ENCODE peak calls at places on chromosomes 1 and 21, in seven cellular contexts. K, N, M, D, S, O and R are unnamed samples.

GRCh38 chr1:22176258-22176657 is 33.4 kb upstream of the WNT4 start:
- DNase-seq in K (no peak), N (no peak), M (peak; percentile 33), D (no peak), S (no peak), O (no peak), R (no peak)

GRCh38 chr1:203128691-203129500 is 1.4 kb downstream of the ADORA1 start:
- DNase-seq in K (no peak), N (no peak), M (no peak), D (no peak), S (no peak), O (no peak), R (peak; percentile 41)

GRCh38 chr1:109163549-109163948 is 49.6 kb downstream of the ELAPOR1 start:
- DNase-seq in K (no peak), N (no peak), M (no peak), D (no peak), S (no peak), O (no peak), R (no peak)

GRCh38 chr1:75125161-75125681 is 9.0 kb upstream of the LHX8 start:
- DNase-seq in K (no peak), N (no peak), M (no peak), D (no peak), S (no peak), O (no peak), R (no peak)

GRCh38 chr1:69827732-69828131 is 260.0 kb downstream of the LRRC7 start:
- DNase-seq in K (no peak), N (no peak), M (no peak), D (no peak), S (no peak), O (no peak), R (no peak)

GRCh38 chr1:23013657-23014056 is 2.0 kb downstream of the TEX46 start:
- DNase-seq in K (no peak), N (no peak), M (peak; percentile 82), D (no peak), S (peak; percentile 13), O (no peak), R (no peak)

GRCh38 chr21:44461438-44462089 is 6.3 kb downstream of the LRRC3 start:
- DNase-seq in K (no peak), N (no peak), M (no peak), D (no peak), S (no peak), O (no peak), R (peak; percentile 80)

GRCh38 chr21:19695796-19696195 is 1292.2 kb upstream of the TMPRSS15 start:
- DNase-seq in K (no peak), N (no peak), M (no peak), D (no peak), S (no peak), O (no peak), R (no peak)

GRCh38 chr1:187185389-187185788 is 356.6 kb downstream of the PLA2G4A start:
- DNase-seq in K (no peak), N (no peak), M (no peak), D (no peak), S (no peak), O (no peak), R (no peak)